ENCODE peak calls at places on chromosomes 1 and 21, in six cellular contexts. D, R, X, K, Q and L are unnamed samples.

GRCh38 chr1:46526013-46526688 is 25.3 kb downstream of the KNCN start:
- DNase-seq in D (no peak), R (no peak), X (no peak), K (no peak), Q (no peak), L (no peak)

GRCh38 chr1:224238756-224239155 is 55.7 kb downstream of the DEGS1 start:
- DNase-seq in D (no peak), R (no peak), X (no peak), K (no peak), Q (no peak), L (no peak)

GRCh38 chr21:35428041-35428400 is 378.9 kb upstream of the RUNX1 start:
- DNase-seq in D (no peak), R (no peak), X (no peak), K (no peak), Q (no peak), L (no peak)

GRCh38 chr1:26826261-26827201 is at the start of gene ZDHHC18:
- DNase-seq in D (peak), R (no peak), X (peak), K (no peak), Q (peak), L (peak)

GRCh38 chr1:217780993-217781392 is 149.8 kb downstream of the SPATA17 start:
- DNase-seq in D (no peak), R (peak), X (no peak), K (no peak), Q (peak), L (no peak)

GRCh38 chr21:44485254-44485793 is 30.0 kb downstream of the LRRC3 start:
- DNase-seq in D (no peak), R (no peak), X (no peak), K (no peak), Q (no peak), L (no peak)

GRCh38 chr1:84758968-84759491 is 68.8 kb upstream of the SSX2IP start:
- DNase-seq in D (no peak), R (no peak), X (peak), K (no peak), Q (peak), L (peak)

GRCh38 chr1:7783178-7783711 is 846 bp upstream of the PER3 start:
- DNase-seq in D (peak), R (no peak), X (peak), K (no peak), Q (peak), L (peak)

GRCh38 chr1:91929246-91929645 is 20.0 kb upstream of the BRDT start:
- DNase-seq in D (no peak), R (no peak), X (no peak), K (no peak), Q (no peak), L (no peak)

GRCh38 chr1:76035053-76035452 is 39.5 kb upstream of the ST6GALNAC3 start:
- DNase-seq in D (no peak), R (no peak), X (no peak), K (peak), Q (peak), L (no peak)

GRCh38 chr1:178497903-178498478 is 1.2 kb upstream of the CLEC20A start:
- DNase-seq in D (no peak), R (no peak), X (no peak), K (no peak), Q (no peak), L (no peak)

GRCh38 chr1:1397839-1398523 is 1.2 kb downstream of the CCNL2 start:
- DNase-seq in D (no peak), R (no peak), X (no peak), K (no peak), Q (no peak), L (no peak)

GRCh38 chr1:61284226-61284854 is 202.0 kb downstream of the NFIA start:
- DNase-seq in D (no peak), R (no peak), X (no peak), K (no peak), Q (no peak), L (no peak)

GRCh38 chr21:44865561-44866280 is 7.8 kb downstream of the PTTG1IP start:
- DNase-seq in D (no peak), R (peak), X (peak), K (no peak), Q (no peak), L (no peak)

GRCh38 chr1:75870951-75871350 is 61.3 kb downstream of the ASB17 start:
- DNase-seq in D (no peak), R (no peak), X (no peak), K (no peak), Q (no peak), L (no peak)

GRCh38 chr1:174744886-174745285 is 254.9 kb upstream of the CACYBP start:
- DNase-seq in D (no peak), R (no peak), X (no peak), K (no peak), Q (no peak), L (no peak)

GRCh38 chr1:228353601-228354371 is 52.8 kb downstream of the TRIM11 start:
- DNase-seq in D (no peak), R (no peak), X (no peak), K (no peak), Q (no peak), L (no peak)

GRCh38 chr1:1599919-1600860 is at the start of gene FNDC10:
- DNase-seq in D (peak), R (no peak), X (peak), K (no peak), Q (no peak), L (no peak)

GRCh38 chr1:23692308-23692871 is 784 bp downstream of the RPL11 start:
- DNase-seq in D (no peak), R (no peak), X (no peak), K (no peak), Q (no peak), L (peak)